ENCODE peak calls at places on chromosomes 5 and 9, in ten cellular contexts. One of them, this sample, is unnamed.

GRCh38 chr5:155546075-155546474 is 532.5 kb downstream of the KIF4B start:
- DNase-seq in fibroblast of mammary gland: no peak
- DNase-seq in GM10248: no peak
- DNase-seq in cardiac fibroblast: no peak
- DNase-seq in mammary epithelial cell: no peak
- DNase-seq in A549: no peak
- DNase-seq in heart right ventricle: no peak
- DNase-seq in left ventricle myocardium inferior: no peak
- DNase-seq in brain microvascular endothelial cell: no peak
- DNase-seq in nephron progenitor cell: no peak
- DNase-seq in this sample: no peak

GRCh38 chr5:57199866-57200265 is 26.0 kb downstream of the GPBP1 start:
- DNase-seq in fibroblast of mammary gland: no peak
- DNase-seq in GM10248: no peak
- DNase-seq in cardiac fibroblast: no peak
- DNase-seq in mammary epithelial cell: no peak
- DNase-seq in A549: no peak
- DNase-seq in heart right ventricle: no peak
- DNase-seq in left ventricle myocardium inferior: no peak
- DNase-seq in brain microvascular endothelial cell: no peak
- DNase-seq in nephron progenitor cell: no peak
- DNase-seq in this sample: no peak

GRCh38 chr9:36036780-36037579 is at the start of gene RECK:
- DNase-seq in fibroblast of mammary gland: peak; percentile 92
- DNase-seq in GM10248: peak; percentile 95
- DNase-seq in cardiac fibroblast: peak; percentile 89
- DNase-seq in mammary epithelial cell: peak; percentile 84
- DNase-seq in A549: peak; percentile 85
- DNase-seq in heart right ventricle: peak; percentile 92
- DNase-seq in left ventricle myocardium inferior: peak; percentile 91
- DNase-seq in brain microvascular endothelial cell: peak; percentile 67
- DNase-seq in nephron progenitor cell: peak; percentile 96
- DNase-seq in this sample: peak; percentile 81

GRCh38 chr5:56147679-56148230 is 85.4 kb downstream of the ANKRD55 start:
- DNase-seq in fibroblast of mammary gland: no peak
- DNase-seq in GM10248: no peak
- DNase-seq in cardiac fibroblast: no peak
- DNase-seq in mammary epithelial cell: no peak
- DNase-seq in A549: no peak
- DNase-seq in heart right ventricle: no peak
- DNase-seq in left ventricle myocardium inferior: no peak
- DNase-seq in brain microvascular endothelial cell: no peak
- DNase-seq in nephron progenitor cell: no peak
- DNase-seq in this sample: no peak

GRCh38 chr5:169099801-169100734 is 200.9 kb downstream of the SLIT3 start:
- DNase-seq in fibroblast of mammary gland: peak; percentile 67
- DNase-seq in GM10248: no peak
- DNase-seq in cardiac fibroblast: peak; percentile 40
- DNase-seq in mammary epithelial cell: peak; percentile 40
- DNase-seq in A549: no peak
- DNase-seq in heart right ventricle: no peak
- DNase-seq in left ventricle myocardium inferior: no peak
- DNase-seq in brain microvascular endothelial cell: no peak
- DNase-seq in nephron progenitor cell: no peak
- DNase-seq in this sample: no peak

GRCh38 chr9:126009047-126009446 is 261.9 kb downstream of the PBX3 start:
- DNase-seq in fibroblast of mammary gland: peak; percentile 2
- DNase-seq in GM10248: no peak
- DNase-seq in cardiac fibroblast: peak; percentile 1
- DNase-seq in mammary epithelial cell: no peak
- DNase-seq in A549: no peak
- DNase-seq in heart right ventricle: no peak
- DNase-seq in left ventricle myocardium inferior: no peak
- DNase-seq in brain microvascular endothelial cell: no peak
- DNase-seq in nephron progenitor cell: no peak
- DNase-seq in this sample: no peak

GRCh38 chr5:180441577-180441976 is 52.6 kb upstream of the CNOT6 start:
- DNase-seq in fibroblast of mammary gland: peak; percentile 63
- DNase-seq in GM10248: no peak
- DNase-seq in cardiac fibroblast: peak; percentile 53
- DNase-seq in mammary epithelial cell: peak; percentile 69
- DNase-seq in A549: peak; percentile 33
- DNase-seq in heart right ventricle: no peak
- DNase-seq in left ventricle myocardium inferior: no peak
- DNase-seq in brain microvascular endothelial cell: no peak
- DNase-seq in nephron progenitor cell: no peak
- DNase-seq in this sample: no peak

GRCh38 chr5:171580506-171581265 is 161.2 kb downstream of the FGF18 start:
- DNase-seq in fibroblast of mammary gland: peak; percentile 88
- DNase-seq in GM10248: no peak
- DNase-seq in cardiac fibroblast: peak; percentile 45
- DNase-seq in mammary epithelial cell: peak; percentile 18
- DNase-seq in A549: no peak
- DNase-seq in heart right ventricle: no peak
- DNase-seq in left ventricle myocardium inferior: no peak
- DNase-seq in brain microvascular endothelial cell: peak; percentile 27
- DNase-seq in nephron progenitor cell: no peak
- DNase-seq in this sample: no peak

DNA sequence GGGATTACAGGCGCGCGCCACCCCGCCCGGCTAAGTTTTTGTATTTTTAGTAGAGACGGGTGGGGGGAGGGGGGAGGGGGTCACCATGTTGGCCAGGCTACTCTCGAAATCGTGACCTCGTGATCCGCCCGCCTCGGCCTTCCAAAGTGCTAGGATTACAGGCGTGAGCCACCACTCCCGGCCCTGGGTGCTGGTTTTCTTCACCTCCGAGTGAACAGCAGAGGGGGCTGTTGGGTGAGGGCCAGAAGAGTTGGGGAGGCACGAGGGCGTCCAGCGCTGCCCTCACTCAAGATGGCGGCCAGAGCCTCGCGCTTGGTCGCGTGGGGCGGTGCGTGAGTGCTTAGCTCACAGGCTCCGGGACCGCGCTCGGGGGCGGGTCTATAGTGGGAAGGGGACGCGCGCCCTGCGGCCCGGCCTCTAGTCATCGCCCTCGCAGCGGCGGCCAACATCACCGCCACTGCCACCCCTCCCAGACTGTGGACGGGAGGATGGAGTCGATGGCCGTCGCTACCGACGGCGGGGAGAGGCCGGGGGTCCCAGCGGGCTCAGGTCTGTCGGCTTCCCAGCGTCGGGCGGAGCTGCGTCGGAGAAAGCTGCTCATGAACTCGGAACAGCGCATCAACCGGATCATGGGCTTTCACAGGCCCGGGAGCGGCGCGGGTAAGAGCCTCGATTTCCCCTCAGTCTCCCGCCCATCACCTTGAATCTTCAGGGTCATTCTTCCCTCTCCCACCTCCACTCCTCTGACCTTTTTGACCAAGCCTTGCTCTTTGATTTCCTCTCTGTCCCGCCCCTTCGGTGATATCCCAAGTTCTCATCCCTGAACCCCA is at the start of gene CAMLG:
- DNase-seq in fibroblast of mammary gland: peak; percentile 98
- DNase-seq in GM10248: peak; percentile 95
- DNase-seq in cardiac fibroblast: peak; percentile 99
- DNase-seq in mammary epithelial cell: peak; percentile 96
- DNase-seq in A549: peak; percentile 84
- DNase-seq in heart right ventricle: peak; percentile 98
- DNase-seq in left ventricle myocardium inferior: peak; percentile 99
- DNase-seq in brain microvascular endothelial cell: peak; percentile 97
- DNase-seq in nephron progenitor cell: peak; percentile 98
- DNase-seq in this sample: peak; percentile 94
- TF ChIP-seq CTCF in fibroblast of mammary gland: peak; percentile 39
- TF ChIP-seq CTCF in GM10248: peak; percentile 87
- TF ChIP-seq CTCF in cardiac fibroblast: peak; percentile 49
- TF ChIP-seq CTCF in mammary epithelial cell: peak; percentile 65
- TF ChIP-seq CTCF in A549: peak; percentile 65
- TF ChIP-seq CTCF in heart right ventricle: peak; percentile 75
- TF ChIP-seq CTCF in left ventricle myocardium inferior: peak; percentile 71
- TF ChIP-seq CTCF in brain microvascular endothelial cell: peak; percentile 78
- TF ChIP-seq CTCF in nephron progenitor cell: peak; percentile 60
- TF ChIP-seq CTCF in this sample: peak; percentile 80

DNA sequence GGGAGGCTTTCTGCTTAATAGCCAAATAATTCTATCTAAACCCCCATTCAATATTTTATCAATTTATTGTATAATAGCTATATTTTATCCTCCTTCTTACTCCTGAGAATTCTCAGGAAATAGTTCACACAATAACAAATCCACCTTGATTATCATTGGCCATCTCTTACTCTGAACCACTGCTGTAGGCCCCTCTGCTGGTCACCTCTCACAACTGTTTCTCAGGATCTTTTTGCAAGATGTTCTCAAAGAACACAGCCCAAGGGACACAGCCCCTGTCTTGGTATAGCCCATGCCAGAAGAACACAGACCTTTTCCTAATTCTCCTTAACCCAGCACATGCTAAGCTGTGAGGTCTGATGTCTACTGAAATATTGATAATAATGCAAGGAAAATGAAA is 74.9 kb upstream of the HTR4 start:
- DNase-seq in fibroblast of mammary gland: no peak
- DNase-seq in GM10248: no peak
- DNase-seq in cardiac fibroblast: peak; percentile 24
- DNase-seq in mammary epithelial cell: no peak
- DNase-seq in A549: no peak
- DNase-seq in heart right ventricle: no peak
- DNase-seq in left ventricle myocardium inferior: no peak
- DNase-seq in brain microvascular endothelial cell: peak; percentile 14
- DNase-seq in nephron progenitor cell: no peak
- DNase-seq in this sample: no peak
- TF ChIP-seq CTCF in fibroblast of mammary gland: no peak
- TF ChIP-seq CTCF in GM10248: no peak
- TF ChIP-seq CTCF in cardiac fibroblast: peak; percentile 30
- TF ChIP-seq CTCF in mammary epithelial cell: peak; percentile 27
- TF ChIP-seq CTCF in A549: no peak
- TF ChIP-seq CTCF in heart right ventricle: peak; percentile 33
- TF ChIP-seq CTCF in left ventricle myocardium inferior: peak; percentile 50
- TF ChIP-seq CTCF in brain microvascular endothelial cell: peak; percentile 57
- TF ChIP-seq CTCF in nephron progenitor cell: no peak
- TF ChIP-seq CTCF in this sample: peak; percentile 52

GRCh38 chr5:2186472-2187015 is 303.8 kb upstream of the IRX4 start:
- DNase-seq in fibroblast of mammary gland: no peak
- DNase-seq in GM10248: no peak
- DNase-seq in cardiac fibroblast: no peak
- DNase-seq in mammary epithelial cell: no peak
- DNase-seq in A549: no peak
- DNase-seq in heart right ventricle: no peak
- DNase-seq in left ventricle myocardium inferior: no peak
- DNase-seq in brain microvascular endothelial cell: no peak
- DNase-seq in nephron progenitor cell: no peak
- DNase-seq in this sample: peak; percentile 4

GRCh38 chr5:2187156-2187555 is 304.4 kb upstream of the IRX4 start:
- DNase-seq in fibroblast of mammary gland: no peak
- DNase-seq in GM10248: no peak
- DNase-seq in cardiac fibroblast: no peak
- DNase-seq in mammary epithelial cell: no peak
- DNase-seq in A549: no peak
- DNase-seq in heart right ventricle: no peak
- DNase-seq in left ventricle myocardium inferior: no peak
- DNase-seq in brain microvascular endothelial cell: no peak
- DNase-seq in nephron progenitor cell: no peak
- DNase-seq in this sample: peak; percentile 3

GRCh38 chr5:2188661-2189060 is 305.9 kb upstream of the IRX4 start:
- DNase-seq in fibroblast of mammary gland: no peak
- DNase-seq in GM10248: no peak
- DNase-seq in cardiac fibroblast: no peak
- DNase-seq in mammary epithelial cell: no peak
- DNase-seq in A549: no peak
- DNase-seq in heart right ventricle: no peak
- DNase-seq in left ventricle myocardium inferior: no peak
- DNase-seq in brain microvascular endothelial cell: no peak
- DNase-seq in nephron progenitor cell: no peak
- DNase-seq in this sample: peak; percentile 2

GRCh38 chr5:2188137-2188536 is 305.4 kb upstream of the IRX4 start:
- DNase-seq in fibroblast of mammary gland: no peak
- DNase-seq in GM10248: no peak
- DNase-seq in cardiac fibroblast: no peak
- DNase-seq in mammary epithelial cell: no peak
- DNase-seq in A549: no peak
- DNase-seq in heart right ventricle: no peak
- DNase-seq in left ventricle myocardium inferior: no peak
- DNase-seq in brain microvascular endothelial cell: no peak
- DNase-seq in nephron progenitor cell: no peak
- DNase-seq in this sample: no peak

DNA sequence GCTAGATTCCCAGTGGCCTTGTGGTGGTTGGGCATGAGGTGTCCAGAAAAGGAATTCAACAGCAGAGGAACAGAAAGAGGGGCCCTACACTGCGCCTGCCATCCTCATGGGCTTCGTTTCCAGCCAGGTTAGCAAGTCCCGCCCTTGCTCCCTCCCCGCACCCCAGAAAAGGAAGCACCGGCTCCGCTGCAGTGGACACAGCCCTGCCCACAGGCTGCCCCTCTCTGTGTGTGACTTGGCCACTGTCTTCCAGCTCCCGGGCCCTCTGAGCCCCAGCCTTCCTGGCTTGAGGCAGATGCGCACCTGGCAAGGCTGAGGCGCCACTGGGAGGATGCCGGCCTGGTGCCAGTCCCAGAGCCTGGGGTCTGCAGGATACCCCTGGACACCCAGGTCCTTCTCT is 305.0 kb upstream of the IRX4 start:
- DNase-seq in fibroblast of mammary gland: no peak
- DNase-seq in GM10248: no peak
- DNase-seq in cardiac fibroblast: no peak
- DNase-seq in mammary epithelial cell: no peak
- DNase-seq in A549: no peak
- DNase-seq in heart right ventricle: no peak
- DNase-seq in left ventricle myocardium inferior: no peak
- DNase-seq in brain microvascular endothelial cell: no peak
- DNase-seq in nephron progenitor cell: no peak
- DNase-seq in this sample: peak; percentile 4
- TF ChIP-seq CTCF in fibroblast of mammary gland: no peak
- TF ChIP-seq CTCF in GM10248: no peak
- TF ChIP-seq CTCF in cardiac fibroblast: no peak
- TF ChIP-seq CTCF in mammary epithelial cell: no peak
- TF ChIP-seq CTCF in A549: no peak
- TF ChIP-seq CTCF in heart right ventricle: no peak
- TF ChIP-seq CTCF in left ventricle myocardium inferior: no peak
- TF ChIP-seq CTCF in brain microvascular endothelial cell: no peak
- TF ChIP-seq CTCF in nephron progenitor cell: no peak
- TF ChIP-seq CTCF in this sample: no peak

DNA sequence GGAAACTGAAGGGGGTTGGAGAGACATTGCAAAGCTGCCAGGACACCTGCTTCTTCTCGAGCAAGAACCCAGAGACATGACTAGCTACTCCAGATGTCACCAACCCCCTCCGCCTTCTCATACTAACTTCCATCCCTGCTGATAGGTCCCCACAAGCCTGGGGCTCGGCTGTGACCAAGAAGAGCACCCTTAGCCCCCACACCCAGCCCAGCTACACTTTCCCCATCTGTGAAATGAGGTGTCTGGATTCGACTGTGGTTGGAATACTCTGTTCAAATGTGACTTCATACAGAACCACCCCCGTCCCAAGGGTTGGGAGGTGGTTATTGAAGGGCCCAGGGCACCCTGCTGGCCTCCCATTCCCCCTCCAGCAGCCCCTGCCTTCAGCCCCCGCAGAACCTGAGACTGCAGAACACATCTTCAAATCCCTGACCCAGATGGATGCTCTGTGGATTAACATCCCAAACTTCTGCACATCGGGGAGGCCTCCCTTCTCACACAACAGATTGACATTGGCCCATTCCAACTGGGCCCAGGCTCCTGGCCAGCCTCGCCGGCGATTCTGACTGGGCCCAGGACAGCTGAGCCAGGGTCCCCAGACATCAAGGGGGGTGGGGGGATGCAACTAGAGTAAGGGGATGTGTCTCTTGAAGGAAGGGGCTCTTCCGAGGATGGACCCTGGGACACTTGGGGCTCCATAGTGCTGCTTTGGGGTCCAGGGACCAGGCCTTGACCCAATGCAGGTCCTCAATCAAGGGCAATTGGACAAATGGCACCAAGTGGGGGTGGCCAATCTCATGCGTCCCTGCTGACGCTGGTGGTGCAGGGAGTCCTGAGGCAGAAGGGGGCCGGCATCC is 21.7 kb upstream of the FIBCD1 start:
- DNase-seq in fibroblast of mammary gland: no peak
- DNase-seq in GM10248: no peak
- DNase-seq in cardiac fibroblast: no peak
- DNase-seq in mammary epithelial cell: no peak
- DNase-seq in A549: no peak
- DNase-seq in heart right ventricle: no peak
- DNase-seq in left ventricle myocardium inferior: no peak
- DNase-seq in brain microvascular endothelial cell: no peak
- DNase-seq in nephron progenitor cell: no peak
- DNase-seq in this sample: no peak
- TF ChIP-seq CTCF in fibroblast of mammary gland: no peak
- TF ChIP-seq CTCF in GM10248: no peak
- TF ChIP-seq CTCF in cardiac fibroblast: no peak
- TF ChIP-seq CTCF in mammary epithelial cell: no peak
- TF ChIP-seq CTCF in A549: no peak
- TF ChIP-seq CTCF in heart right ventricle: no peak
- TF ChIP-seq CTCF in left ventricle myocardium inferior: no peak
- TF ChIP-seq CTCF in brain microvascular endothelial cell: no peak
- TF ChIP-seq CTCF in nephron progenitor cell: no peak
- TF ChIP-seq CTCF in this sample: no peak